ENCODE peak calls at places on chromosomes 13 and 19, in ten cellular contexts. T, B, V, M, H, D, L, F, N and C are unnamed samples.

GRCh38 chr19:1245884-1246816 is 2.2 kb upstream of the MIDN start:
- DNase-seq in T (peak; percentile 88), B (no peak), V (no peak), M (peak; percentile 90), H (peak; percentile 82), D (no peak), L (peak; percentile 78), F (peak; percentile 50), N (no peak), C (no peak)

GRCh38 chr19:3179739-3180293 is 1.2 kb downstream of the S1PR4 start:
- DNase-seq in T (no peak), B (no peak), V (no peak), M (no peak), H (no peak), D (no peak), L (no peak), F (no peak), N (no peak), C (no peak)

GRCh38 chr13:28356506-28357064 is 138.3 kb downstream of the FLT1 start:
- DNase-seq in T (no peak), B (no peak), V (no peak), M (no peak), H (no peak), D (no peak), L (no peak), F (no peak), N (no peak), C (no peak)

GRCh38 chr13:63184693-63185092 is 1769.0 kb upstream of the PCDH20 start:
- DNase-seq in T (no peak), B (no peak), V (peak; percentile 78), M (no peak), H (no peak), D (no peak), L (no peak), F (no peak), N (peak; percentile 68), C (peak; percentile 64)

GRCh38 chr19:10339380-10339960 is at the start of gene ICAM3:
- DNase-seq in T (peak; percentile 58), B (no peak), V (no peak), M (no peak), H (no peak), D (peak; percentile 49), L (peak; percentile 33), F (no peak), N (no peak), C (no peak)

GRCh38 chr13:112102243-112102642 is 35.3 kb downstream of the SOX1 start:
- DNase-seq in T (no peak), B (no peak), V (no peak), M (no peak), H (no peak), D (no peak), L (no peak), F (no peak), N (no peak), C (no peak)

GRCh38 chr19:45498411-45499195 is at the start of gene PPM1N:
- DNase-seq in T (no peak), B (no peak), V (no peak), M (no peak), H (no peak), D (no peak), L (peak; percentile 47), F (no peak), N (no peak), C (no peak)

GRCh38 chr19:42068361-42068755 is 1.6 kb downstream of the GRIK5 start:
- DNase-seq in T (no peak), B (no peak), V (no peak), M (no peak), H (no peak), D (no peak), L (no peak), F (no peak), N (no peak), C (no peak)

GRCh38 chr19:14093117-14093784 is 2.7 kb upstream of the SAMD1 start:
- DNase-seq in T (no peak), B (no peak), V (no peak), M (no peak), H (no peak), D (no peak), L (no peak), F (no peak), N (no peak), C (no peak)

GRCh38 chr19:14091885-14092462 is 1.4 kb upstream of the SAMD1 start:
- DNase-seq in T (no peak), B (no peak), V (no peak), M (no peak), H (no peak), D (no peak), L (no peak), F (no peak), N (no peak), C (no peak)

GRCh38 chr19:14097532-14098151 is 7.1 kb upstream of the SAMD1 start:
- DNase-seq in T (no peak), B (no peak), V (no peak), M (no peak), H (no peak), D (no peak), L (no peak), F (no peak), N (no peak), C (no peak)

GRCh38 chr19:14094854-14095253 is 4.3 kb upstream of the SAMD1 start:
- DNase-seq in T (no peak), B (no peak), V (no peak), M (no peak), H (no peak), D (no peak), L (no peak), F (no peak), N (no peak), C (no peak)

DNA sequence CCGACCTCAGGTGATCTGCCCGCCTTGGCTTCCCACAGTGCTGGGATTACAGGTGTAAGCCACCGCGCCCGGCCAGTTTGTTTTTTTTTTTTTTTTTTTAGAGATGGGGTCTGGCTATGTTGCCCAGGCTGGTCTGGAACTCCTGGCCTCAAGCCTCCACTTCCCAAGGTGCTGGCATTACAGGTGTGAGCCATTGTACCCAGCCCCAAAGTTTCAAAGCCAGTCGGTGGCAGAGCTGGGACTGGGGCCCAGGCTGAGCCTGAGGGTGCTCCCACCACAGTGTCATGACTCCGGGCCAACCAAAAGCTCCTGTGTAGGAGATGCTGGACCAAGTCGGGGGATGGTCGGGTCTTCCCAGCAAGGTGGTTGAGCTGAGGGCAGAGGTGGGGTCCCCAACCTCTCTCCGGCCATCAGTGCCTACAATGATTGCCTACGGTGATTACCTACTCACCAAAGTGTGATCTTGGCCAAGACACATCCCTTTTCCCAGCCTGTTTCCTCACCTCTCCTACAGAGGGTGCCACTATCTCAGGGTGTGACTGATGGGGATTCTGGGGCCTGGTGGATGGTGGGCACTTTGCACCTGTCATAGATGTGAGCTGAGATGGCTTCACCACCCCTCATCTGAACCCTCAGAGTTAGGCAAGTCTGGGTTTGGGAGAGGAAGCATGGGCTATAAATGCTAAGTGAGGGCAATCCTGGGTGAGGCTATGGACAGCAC is 5.9 kb upstream of the SAMD1 start:
- DNase-seq in T (no peak), B (no peak), V (no peak), M (no peak), H (no peak), D (no peak), L (no peak), F (no peak), N (no peak), C (no peak)
- TF ChIP-seq CTCF in T (no peak), B (no peak), V (no peak), M (no peak), H (no peak), D (no peak), L (no peak), F (no peak), N (peak; percentile 11), C (peak; percentile 22)

GRCh38 chr13:29946093-29946492 is 95.7 kb upstream of the UBL3 start:
- DNase-seq in T (no peak), B (no peak), V (no peak), M (no peak), H (no peak), D (no peak), L (no peak), F (no peak), N (no peak), C (no peak)

GRCh38 chr13:29948791-29949190 is 98.4 kb upstream of the UBL3 start:
- DNase-seq in T (no peak), B (no peak), V (no peak), M (no peak), H (no peak), D (no peak), L (no peak), F (no peak), N (no peak), C (no peak)

GRCh38 chr13:29947839-29948238 is 97.4 kb upstream of the UBL3 start:
- DNase-seq in T (no peak), B (no peak), V (no peak), M (no peak), H (no peak), D (no peak), L (no peak), F (no peak), N (no peak), C (no peak)

GRCh38 chr13:29952245-29952644 is 101.8 kb upstream of the UBL3 start:
- DNase-seq in T (no peak), B (no peak), V (no peak), M (no peak), H (no peak), D (no peak), L (no peak), F (no peak), N (no peak), C (no peak)

DNA sequence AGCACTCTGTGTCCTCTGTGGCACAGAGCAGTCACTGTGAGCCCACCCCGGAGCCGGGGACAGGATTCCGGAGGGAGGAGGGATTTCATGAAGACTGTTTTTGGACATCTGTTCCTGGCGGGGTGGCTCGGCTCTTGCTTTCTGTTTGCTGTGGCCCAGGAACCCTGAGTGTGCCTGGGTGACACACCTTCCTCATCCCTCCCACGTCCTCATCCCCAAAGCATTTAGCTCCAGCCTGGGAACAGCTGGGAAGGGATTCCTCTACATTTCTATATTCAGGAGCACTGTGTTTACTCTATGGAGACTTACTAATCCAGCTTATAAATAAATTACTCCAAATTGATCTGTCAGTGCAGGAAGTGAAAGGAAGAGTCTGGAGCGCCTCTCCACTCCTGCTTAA is 97.8 kb upstream of the UBL3 start:
- DNase-seq in T (no peak), B (no peak), V (no peak), M (no peak), H (no peak), D (no peak), L (no peak), F (no peak), N (no peak), C (no peak)
- H3K4me3 ChIP-seq in T (no peak overlapping the region), B (no peak overlapping the region), V (no peak overlapping the region), M (no peak overlapping the region), H (no peak overlapping the region), D (no peak overlapping the region), L (no peak overlapping the region), F (no peak overlapping the region), N (no peak overlapping the region), C (no peak overlapping the region)

DNA sequence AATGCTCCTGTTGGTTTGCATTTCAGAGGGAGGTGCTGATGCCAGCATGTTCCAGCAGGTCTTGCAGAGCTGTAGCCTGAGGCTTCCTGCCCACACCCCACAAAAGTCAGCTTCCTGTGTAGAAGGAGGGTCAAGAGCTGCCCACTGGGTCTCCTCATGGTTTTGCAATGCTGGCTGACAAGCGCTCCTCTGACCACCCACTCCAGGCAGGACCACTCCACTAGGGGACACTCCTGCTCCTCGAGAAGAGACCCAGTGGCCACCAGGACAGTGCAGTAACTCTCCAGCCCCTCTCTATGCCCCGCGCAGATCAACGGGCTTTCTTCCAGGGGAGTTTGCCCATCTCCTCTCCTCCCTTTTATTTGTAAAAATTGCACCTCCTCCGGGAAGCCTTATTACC is 72.9 kb upstream of the UQCRFS1 start:
- DNase-seq in T (no peak), B (no peak), V (no peak), M (no peak), H (no peak), D (no peak), L (no peak), F (peak; percentile 20), N (no peak), C (no peak)
- TF ChIP-seq CTCF in T (no peak), B (no peak), V (no peak), M (no peak), H (no peak), D (no peak), L (no peak), F (no peak), N (no peak), C (no peak)

DNA sequence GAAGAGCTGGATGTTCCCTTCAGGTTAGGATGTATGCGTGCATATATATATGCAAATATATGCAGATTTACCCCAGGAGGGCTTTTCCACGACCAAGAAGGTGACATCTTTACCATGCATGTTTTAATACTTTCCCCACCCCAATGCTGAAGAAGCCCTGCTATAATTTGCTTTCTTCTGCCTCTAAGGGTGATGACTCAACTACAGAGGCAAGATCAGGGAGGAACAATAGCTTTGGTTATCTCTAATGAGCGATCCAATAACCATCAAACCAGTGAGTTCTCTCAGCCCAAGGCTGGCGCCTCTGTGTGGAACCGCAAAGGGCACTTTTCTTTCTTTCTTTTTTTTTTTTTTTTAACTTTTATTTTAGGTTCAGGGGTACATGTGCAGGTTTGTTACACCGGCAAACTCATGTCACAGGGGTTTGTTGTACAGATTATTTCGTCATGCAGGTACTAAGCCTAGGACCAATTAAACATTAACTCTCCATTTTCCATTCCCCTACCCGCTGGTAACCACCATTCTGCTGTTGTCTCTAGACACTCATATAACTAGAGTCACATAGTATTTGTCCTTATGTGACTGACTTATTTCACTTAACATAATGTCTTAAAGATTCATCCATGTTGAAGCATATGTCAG is 25.7 kb upstream of the UBE2L5 start:
- DNase-seq in T (no peak), B (no peak), V (no peak), M (no peak), H (no peak), D (no peak), L (no peak), F (no peak), N (no peak), C (no peak)
- H3K4me3 ChIP-seq in T (no peak overlapping the region), B (no peak overlapping the region), V (no peak overlapping the region), M (no peak overlapping the region), H (no peak overlapping the region), D (no peak overlapping the region), L (no peak overlapping the region), F (no peak overlapping the region), N (no peak overlapping the region), C (no peak overlapping the region)